ENCODE peak calls at places on chromosomes 3 and 15, in seven cellular contexts. T is globus pallidus; X is progenitor cell of endocrine pancreas; D is sciatic nerve; Y is CD4-positive, alpha-beta T cell; J is DMS153; N is sigmoid colon. U is an unnamed sample.

GRCh38 chr15:48759921-48760320 is 50.9 kb downstream of the CEP152 start:
- DNase-seq in X (no peak), N (no peak), T (no peak), Y (no peak), D (no peak), J (no peak), U (no peak)

GRCh38 chr3:136929984-136930671 is 27.7 kb upstream of the IL20RB start:
- DNase-seq in X (no peak), J (no peak), D (peak), N (peak), T (peak), Y (no peak), U (no peak)

GRCh38 chr3:15152166-15152565 is 53.2 kb upstream of the RBSN start:
- DNase-seq in D (no peak), J (no peak), T (no peak), X (no peak), Y (no peak), N (no peak), U (no peak)

GRCh38 chr3:65617787-65618186 is 420.9 kb downstream of the MAGI1 start:
- DNase-seq in N (no peak), X (no peak), J (no peak), D (no peak), T (no peak), Y (no peak), U (no peak)

GRCh38 chr3:183158113-183158512 is 4.4 kb downstream of the LAMP3 start:
- DNase-seq in T (no peak), Y (no peak), N (no peak), X (no peak), D (no peak), J (no peak), U (no peak)

GRCh38 chr15:63260786-63261185 is 16.6 kb upstream of the APH1B start:
- DNase-seq in T (no peak), N (no peak), X (no peak), D (no peak), J (no peak), Y (no peak), U (peak)

GRCh38 chr15:70504305-70504951 is 258.9 kb downstream of the UACA start:
- DNase-seq in T (no peak), D (peak), X (no peak), N (peak), J (no peak), Y (no peak), U (no peak)

GRCh38 chr3:107392549-107393165 is 15.4 kb downstream of the CCDC54 start:
- DNase-seq in Y (no peak), D (no peak), T (no peak), N (no peak), J (no peak), X (no peak), U (no peak)

GRCh38 chr3:174951023-174951422 is 91.9 kb downstream of the NAALADL2 start:
- DNase-seq in T (no peak), Y (no peak), N (no peak), D (no peak), X (no peak), J (no peak), U (peak)

GRCh38 chr3:111809196-111809595 is 49.9 kb upstream of the PHLDB2 start:
- DNase-seq in D (no peak), N (no peak), T (no peak), Y (no peak), J (no peak), X (no peak), U (no peak)

GRCh38 chr3:29385056-29385455 is 104.2 kb downstream of the RBMS3 start:
- DNase-seq in N (no peak), Y (no peak), X (no peak), J (no peak), T (no peak), D (no peak), U (no peak)

GRCh38 chr15:40982855-40983254 is 29.6 kb downstream of the CHAC1 start:
- DNase-seq in N (no peak), D (no peak), Y (no peak), T (no peak), J (no peak), X (no peak), U (peak)